ENCODE peak calls at places on chromosomes 2 and 18, in six cellular contexts. D, L, R, C, T and S are unnamed samples.

GRCh38 chr18:75408554-75409506 is 18.7 kb downstream of the SMIM21 start:
- DNase-seq in D (no peak), L (no peak), R (no peak), C (peak; percentile 99), T (peak; percentile 65), S (peak; percentile 92)

GRCh38 chr2:98004613-98005012 is 8.9 kb upstream of the TMEM131 start:
- DNase-seq in D (no peak), L (no peak), R (no peak), C (no peak), T (no peak), S (no peak)

GRCh38 chr2:26465266-26465925 is 12.5 kb downstream of the OTOF start:
- DNase-seq in D (peak; percentile 37), L (no peak), R (no peak), C (no peak), T (no peak), S (no peak)

GRCh38 chr2:240339411-240340360 is 95.8 kb upstream of the GPC1 start:
- DNase-seq in D (no peak), L (no peak), R (no peak), C (no peak), T (no peak), S (no peak)

GRCh38 chr2:132623096-132623839 is 46.7 kb downstream of the LYPD1 start:
- DNase-seq in D (no peak), L (no peak), R (no peak), C (peak; percentile 18), T (no peak), S (peak; percentile 24)

GRCh38 chr2:150528861-150529801 is 41.7 kb upstream of the RND3 start:
- DNase-seq in D (no peak), L (no peak), R (no peak), C (peak; percentile 98), T (peak; percentile 56), S (peak; percentile 79)

GRCh38 chr2:73825408-73825807 is 3.4 kb upstream of the STAMBP start:
- DNase-seq in D (no peak), L (no peak), R (no peak), C (no peak), T (no peak), S (no peak)

GRCh38 chr2:177998006-177998405 is 74.6 kb downstream of the PDE11A start:
- DNase-seq in D (no peak), L (no peak), R (no peak), C (peak; percentile 39), T (no peak), S (peak; percentile 78)

GRCh38 chr2:10036095-10036879 is 7.1 kb upstream of the KLF11 start:
- DNase-seq in D (peak; percentile 73), L (peak; percentile 56), R (peak; percentile 72), C (peak; percentile 73), T (peak; percentile 95), S (no peak)

GRCh38 chr2:202577250-202578183 is 57.3 kb upstream of the FAM117B start:
- DNase-seq in D (no peak), L (no peak), R (no peak), C (no peak), T (no peak), S (no peak)

GRCh38 chr18:10444314-10445006 is 10.0 kb upstream of the APCDD1 start:
- DNase-seq in D (no peak), L (no peak), R (no peak), C (no peak), T (no peak), S (no peak)

GRCh38 chr18:10453261-10453884 is 1.1 kb upstream of the APCDD1 start:
- DNase-seq in D (no peak), L (no peak), R (no peak), C (no peak), T (no peak), S (no peak)

GRCh38 chr18:10453885-10454772 is at the start of gene APCDD1:
- DNase-seq in D (peak; percentile 80), L (no peak), R (no peak), C (peak; percentile 9), T (peak; percentile 7), S (no peak)

GRCh38 chr18:10450986-10451385 is 3.4 kb upstream of the APCDD1 start:
- DNase-seq in D (no peak), L (no peak), R (no peak), C (no peak), T (no peak), S (no peak)

GRCh38 chr18:10449396-10449795 is 5.0 kb upstream of the APCDD1 start:
- DNase-seq in D (no peak), L (no peak), R (no peak), C (no peak), T (no peak), S (peak; percentile 9)
- H3K4me3 ChIP-seq in D (no peak overlapping the region), L (no peak overlapping the region), R (no peak overlapping the region), C (no peak overlapping the region), T (no peak overlapping the region), S (no peak overlapping the region)

DNA sequence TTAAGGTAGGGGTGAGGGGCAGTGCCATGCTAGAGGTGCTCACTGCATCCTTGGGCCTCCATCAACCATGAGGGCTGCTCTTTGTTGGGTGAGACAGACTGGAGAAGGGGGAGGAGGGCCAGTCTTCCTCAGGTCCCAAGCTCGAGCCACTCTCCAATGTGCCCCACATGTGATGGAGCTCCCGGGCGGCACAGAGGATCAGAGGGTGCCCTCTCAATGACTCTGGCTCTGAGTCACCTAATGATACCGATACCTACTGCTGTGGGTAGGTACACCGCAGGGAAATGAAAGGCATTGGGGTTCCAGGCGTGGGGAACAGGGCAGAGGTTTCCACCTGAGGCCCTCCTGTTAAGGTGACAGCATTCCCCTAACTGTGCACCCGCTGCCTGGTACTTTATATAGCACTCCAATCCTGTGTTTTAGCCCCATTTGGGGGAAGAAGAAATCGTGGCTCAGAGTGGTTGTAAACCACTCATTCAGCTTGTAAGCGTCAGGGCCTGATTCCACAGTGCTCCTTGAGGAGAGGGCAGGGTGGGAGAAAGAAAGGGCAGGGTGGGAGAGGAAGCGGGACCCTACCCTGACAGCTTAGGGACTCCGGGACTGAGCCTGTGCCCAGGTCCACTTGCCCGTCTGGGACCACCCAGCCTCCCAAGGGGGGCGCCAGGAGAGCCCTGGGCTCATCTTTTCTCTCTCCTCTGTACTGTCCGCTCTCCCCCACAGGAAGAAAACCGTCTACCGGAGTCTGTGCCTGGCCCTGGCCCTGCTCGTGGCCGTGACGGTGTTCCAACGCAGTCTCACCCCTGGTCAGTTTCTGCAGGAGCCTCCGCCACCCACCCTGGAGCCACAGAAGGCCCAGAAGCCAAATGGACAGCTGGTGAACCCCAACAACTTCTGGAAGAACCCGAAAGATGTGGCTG is 1.8 kb downstream of the B3GNT7 start:
- DNase-seq in D (no peak), L (no peak), R (no peak), C (no peak), T (no peak), S (no peak)
- H3K4me3 ChIP-seq in D (peak overlapping the region; percentile 66), L (no peak overlapping the region), R (no peak overlapping the region), C (no peak overlapping the region), T (no peak overlapping the region), S (no peak overlapping the region)

GRCh38 chr18:48827321-48828200 is 123.2 kb downstream of the SMAD7 start:
- DNase-seq in D (peak; percentile 28), L (no peak), R (no peak), C (no peak), T (no peak), S (peak; percentile 74)

GRCh38 chr18:48828201-48828580 is 122.6 kb downstream of the SMAD7 start:
- DNase-seq in D (no peak), L (no peak), R (no peak), C (no peak), T (no peak), S (no peak)

GRCh38 chr18:48829443-48830149 is 121.2 kb downstream of the SMAD7 start:
- DNase-seq in D (peak; percentile 51), L (no peak), R (no peak), C (no peak), T (no peak), S (no peak)

GRCh38 chr18:48826806-48827205 is 124.0 kb downstream of the SMAD7 start:
- DNase-seq in D (peak; percentile 18), L (no peak), R (no peak), C (no peak), T (no peak), S (no peak)

GRCh38 chr18:48828713-48829442 is 121.9 kb downstream of the SMAD7 start:
- DNase-seq in D (peak; percentile 28), L (no peak), R (no peak), C (no peak), T (no peak), S (no peak)
- H3K4me3 ChIP-seq in D (no peak overlapping the region), L (no peak overlapping the region), R (peak overlapping the region; percentile 58), C (no peak overlapping the region), T (no peak overlapping the region), S (no peak overlapping the region)

DNA sequence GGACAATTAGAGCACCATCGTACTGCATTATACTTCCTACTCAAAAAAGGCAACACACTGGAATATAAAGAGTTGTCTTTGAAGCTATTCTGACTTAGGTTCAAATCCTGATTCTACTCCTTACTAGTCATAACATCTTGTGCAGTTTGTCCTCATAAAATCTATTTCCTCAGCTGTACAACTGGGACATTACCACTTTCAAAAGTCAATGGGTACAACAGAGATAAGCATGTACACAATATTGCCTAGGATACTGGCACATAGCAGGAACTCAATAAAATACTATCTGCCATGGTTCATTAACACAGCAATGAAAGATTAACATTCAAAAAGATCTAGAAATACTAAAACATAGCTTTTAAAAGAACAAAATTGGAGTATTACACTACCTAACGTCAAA is 11.3 kb downstream of the SOS1 start:
- DNase-seq in D (no peak), L (no peak), R (no peak), C (no peak), T (no peak), S (no peak)
- H3K4me3 ChIP-seq in D (no peak overlapping the region), L (no peak overlapping the region), R (no peak overlapping the region), C (no peak overlapping the region), T (no peak overlapping the region), S (no peak overlapping the region)

GRCh38 chr2:157227592-157227991 is 29.9 kb upstream of the GALNT5 start:
- DNase-seq in D (no peak), L (no peak), R (no peak), C (no peak), T (no peak), S (no peak)

GRCh38 chr2:157231476-157231875 is 26.0 kb upstream of the GALNT5 start:
- DNase-seq in D (no peak), L (no peak), R (no peak), C (no peak), T (no peak), S (no peak)

GRCh38 chr2:157233506-157233905 is 24.0 kb upstream of the GALNT5 start:
- DNase-seq in D (no peak), L (no peak), R (no peak), C (peak; percentile 58), T (no peak), S (no peak)

GRCh38 chr2:157229572-157229971 is 27.9 kb upstream of the GALNT5 start:
- DNase-seq in D (no peak), L (no peak), R (no peak), C (peak; percentile 19), T (no peak), S (peak; percentile 81)

DNA sequence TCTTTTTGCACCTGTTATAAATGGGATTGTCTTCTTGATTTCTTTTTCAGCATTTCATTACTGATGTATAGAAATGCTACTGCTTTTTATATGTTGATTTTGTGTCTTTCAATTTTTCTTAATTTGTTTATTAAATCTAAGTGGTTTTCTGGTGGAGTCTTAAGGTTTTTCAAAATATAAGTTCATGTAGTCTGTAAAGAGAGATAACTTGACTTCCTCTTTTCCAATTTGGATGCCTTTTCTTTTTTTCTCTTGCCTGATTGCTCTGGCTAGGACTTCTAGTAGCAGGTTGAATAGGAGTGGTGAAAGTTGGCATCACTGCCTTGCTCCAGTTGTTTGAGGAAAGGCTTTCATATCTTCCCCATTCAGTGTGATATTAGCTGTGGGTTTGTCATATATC is 28.6 kb upstream of the GALNT5 start:
- DNase-seq in D (no peak), L (no peak), R (no peak), C (no peak), T (no peak), S (no peak)
- H3K4me3 ChIP-seq in D (no peak overlapping the region), L (no peak overlapping the region), R (no peak overlapping the region), C (no peak overlapping the region), T (no peak overlapping the region), S (no peak overlapping the region)

GRCh38 chr2:172381275-172381608 is 46.1 kb upstream of the ITGA6 start:
- DNase-seq in D (no peak), L (no peak), R (no peak), C (no peak), T (no peak), S (no peak)
- H3K4me3 ChIP-seq in D (no peak overlapping the region), L (no peak overlapping the region), R (no peak overlapping the region), C (no peak overlapping the region), T (no peak overlapping the region), S (no peak overlapping the region)